ENCODE peak calls at places on chromosomes 13 and 19, in five cellular contexts. F, L, C, R and X are unnamed samples.
A peak's percentile ranks its signal among the peaks of the same experiment; 100 is the strongest.

GRCh38 chr19:7522923-7523667 is 671 bp downstream of the MCOLN1 start:
- DNase-seq in F (peak; percentile 47), L (no peak), C (no peak), R (no peak), X (no peak)

GRCh38 chr13:27186295-27186694 is 14.7 kb upstream of the USP12 start:
- DNase-seq in F (no peak), L (no peak), C (no peak), R (no peak), X (no peak)

GRCh38 chr19:16066611-16067104 is 9.6 kb upstream of the TPM4 start:
- DNase-seq in F (peak; percentile 84), L (peak; percentile 76), C (peak; percentile 32), R (peak; percentile 35), X (peak; percentile 49)

GRCh38 chr13:45728759-45729158 is 26.6 kb downstream of the CBY2 start:
- DNase-seq in F (peak; percentile 64), L (no peak), C (no peak), R (no peak), X (no peak)

GRCh38 chr19:34503546-34504272 is 22.2 kb downstream of the WTIP start:
- DNase-seq in F (no peak), L (no peak), C (no peak), R (no peak), X (no peak)

GRCh38 chr13:25292301-25292700 is 5.0 kb upstream of the MTMR6 start:
- DNase-seq in F (peak; percentile 33), L (no peak), C (no peak), R (no peak), X (no peak)

GRCh38 chr13:113768018-113768905 is 9.2 kb downstream of the TMEM255B start:
- DNase-seq in F (no peak), L (no peak), C (no peak), R (no peak), X (no peak)

GRCh38 chr19:18910801-18911436 is 8.3 kb downstream of the COPE start:
- DNase-seq in F (no peak), L (no peak), C (no peak), R (no peak), X (no peak)

GRCh38 chr19:45171211-45171623 is 6.8 kb downstream of the TRAPPC6A start:
- DNase-seq in F (no peak), L (no peak), C (peak; percentile 43), R (peak; percentile 25), X (no peak)